ENCODE peak calls at places on chromosomes 7 and 10, in seven cellular contexts. G, L, Z, M, H, B and V are unnamed samples.

GRCh38 chr10:84845628-84846261 is 517.4 kb downstream of the CCSER2 start:
- DNase-seq in G (no peak), L (peak), Z (no peak), M (no peak), H (no peak), B (peak), V (no peak)

GRCh38 chr10:16519250-16519907 is 2.3 kb downstream of the C1QL3 start:
- DNase-seq in G (no peak), L (no peak), Z (no peak), M (no peak), H (no peak), B (no peak), V (no peak)

GRCh38 chr7:24781106-24781505 is 23.8 kb upstream of the GSDME start:
- DNase-seq in G (no peak), L (no peak), Z (no peak), M (no peak), H (no peak), B (no peak), V (no peak)

GRCh38 chr10:111113961-111114830 is 37.4 kb downstream of the ADRA2A start:
- DNase-seq in G (no peak), L (no peak), Z (no peak), M (no peak), H (peak), B (no peak), V (no peak)

GRCh38 chr7:106484562-106484961 is 176.4 kb downstream of the CCDC71L start:
- DNase-seq in G (peak), L (no peak), Z (no peak), M (no peak), H (peak), B (no peak), V (no peak)

GRCh38 chr7:16785316-16785715 is 19.5 kb downstream of the AGR2 start:
- DNase-seq in G (no peak), L (no peak), Z (no peak), M (no peak), H (no peak), B (no peak), V (no peak)

GRCh38 chr7:28207486-28208158 is 27.0 kb upstream of the JAZF1 start:
- DNase-seq in G (no peak), L (no peak), Z (no peak), M (no peak), H (no peak), B (no peak), V (no peak)

GRCh38 chr7:95993420-95993819 is 221.1 kb downstream of the DYNC1I1 start:
- DNase-seq in G (no peak), L (no peak), Z (no peak), M (no peak), H (no peak), B (no peak), V (no peak)

GRCh38 chr7:87471430-87471829 is 4.0 kb downstream of the ABCB4 start:
- DNase-seq in G (no peak), L (no peak), Z (no peak), M (no peak), H (no peak), B (no peak), V (no peak)

GRCh38 chr10:79111427-79111826 is 42.7 kb downstream of the ZMIZ1 start:
- DNase-seq in G (peak), L (peak), Z (no peak), M (no peak), H (no peak), B (no peak), V (no peak)

GRCh38 chr10:50855015-50855414 is 30.4 kb downstream of the A1CF start:
- DNase-seq in G (no peak), L (no peak), Z (no peak), M (no peak), H (no peak), B (no peak), V (no peak)

GRCh38 chr10:84329094-84329611 is 764 bp downstream of the CCSER2 start:
- DNase-seq in G (peak), L (peak), Z (peak), M (peak), H (no peak), B (no peak), V (no peak)

GRCh38 chr10:96377816-96378294 is 19.1 kb upstream of the OPALIN start:
- DNase-seq in G (no peak), L (peak), Z (peak), M (peak), H (no peak), B (no peak), V (no peak)

GRCh38 chr10:73493781-73494180 is 2.0 kb downstream of the PPP3CB start:
- DNase-seq in G (peak), L (no peak), Z (no peak), M (no peak), H (no peak), B (no peak), V (no peak)

GRCh38 chr7:51060536-51060935 is 256.1 kb downstream of the COBL start:
- DNase-seq in G (no peak), L (no peak), Z (no peak), M (no peak), H (no peak), B (no peak), V (no peak)

GRCh38 chr10:104337527-104337984 is 709 bp downstream of the ITPRIP start:
- DNase-seq in G (peak), L (no peak), Z (peak), M (peak), H (no peak), B (no peak), V (peak)

GRCh38 chr10:35876248-35876647 is 234.2 kb upstream of the FZD8 start:
- DNase-seq in G (peak), L (no peak), Z (no peak), M (no peak), H (no peak), B (no peak), V (no peak)

GRCh38 chr10:97080051-97080776 is 105.5 kb downstream of the SLIT1 start:
- DNase-seq in G (no peak), L (no peak), Z (no peak), M (no peak), H (no peak), B (no peak), V (no peak)

GRCh38 chr7:98982686-98983085 is 104.4 kb downstream of the TRRAP start:
- DNase-seq in G (no peak), L (no peak), Z (no peak), M (no peak), H (no peak), B (no peak), V (no peak)

GRCh38 chr10:102657984-102658724 is 13.9 kb downstream of the TRIM8 start:
- DNase-seq in G (peak), L (no peak), Z (no peak), M (peak), H (peak), B (no peak), V (no peak)

GRCh38 chr7:17991866-17992648 is 35.6 kb downstream of the PRPS1L1 start:
- DNase-seq in G (no peak), L (no peak), Z (no peak), M (peak), H (no peak), B (no peak), V (peak)

GRCh38 chr10:77673086-77673485 is 35.5 kb upstream of the KCNMA1 start:
- DNase-seq in G (peak), L (no peak), Z (peak), M (no peak), H (no peak), B (no peak), V (no peak)

DNA sequence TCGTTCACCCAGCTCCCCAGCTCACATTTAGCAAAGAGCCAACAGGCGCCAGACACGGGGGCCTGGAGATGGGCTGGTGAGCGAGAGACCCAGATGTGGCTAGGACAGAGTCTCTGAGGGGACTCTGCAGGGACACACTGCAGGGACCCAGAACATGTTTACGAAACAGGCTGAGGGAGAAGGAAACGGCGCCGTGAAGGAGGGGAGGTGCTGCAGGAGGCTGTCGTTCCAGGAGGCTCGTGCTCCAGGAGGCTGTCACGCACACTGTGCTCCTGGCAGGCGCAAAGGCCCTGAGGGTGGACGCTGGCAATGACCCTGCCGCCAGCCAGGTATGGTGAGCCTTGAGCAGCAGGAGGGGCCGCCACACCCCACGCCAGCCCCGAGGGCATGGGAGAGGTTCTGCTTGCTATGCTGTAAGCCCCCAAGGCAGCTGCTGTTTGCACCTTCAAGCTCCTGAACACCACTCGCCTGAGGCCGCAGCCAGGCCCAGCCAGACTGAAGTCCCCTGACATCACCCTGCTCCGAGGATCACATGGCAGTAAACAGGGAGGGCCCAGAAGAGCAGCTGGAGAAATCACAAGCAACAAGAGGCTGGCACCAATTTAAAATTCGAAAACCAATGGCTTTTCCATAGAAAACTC is 27.3 kb downstream of the ADAP1 start:
- DNase-seq in G (no peak), L (peak), Z (no peak), M (peak), H (peak), B (no peak), V (no peak)
- TF ChIP-seq POLR2A in G (no peak), L (no peak), Z (no peak), M (no peak), H (no peak), B (no peak), V (no peak)

GRCh38 chr10:113169111-113169510 is 219.1 kb downstream of the TCF7L2 start:
- DNase-seq in G (no peak), L (no peak), Z (no peak), M (no peak), H (no peak), B (no peak), V (no peak)
- TF ChIP-seq POLR2A in G (no peak), L (no peak), Z (no peak), M (no peak), H (no peak), B (no peak), V (no peak)

DNA sequence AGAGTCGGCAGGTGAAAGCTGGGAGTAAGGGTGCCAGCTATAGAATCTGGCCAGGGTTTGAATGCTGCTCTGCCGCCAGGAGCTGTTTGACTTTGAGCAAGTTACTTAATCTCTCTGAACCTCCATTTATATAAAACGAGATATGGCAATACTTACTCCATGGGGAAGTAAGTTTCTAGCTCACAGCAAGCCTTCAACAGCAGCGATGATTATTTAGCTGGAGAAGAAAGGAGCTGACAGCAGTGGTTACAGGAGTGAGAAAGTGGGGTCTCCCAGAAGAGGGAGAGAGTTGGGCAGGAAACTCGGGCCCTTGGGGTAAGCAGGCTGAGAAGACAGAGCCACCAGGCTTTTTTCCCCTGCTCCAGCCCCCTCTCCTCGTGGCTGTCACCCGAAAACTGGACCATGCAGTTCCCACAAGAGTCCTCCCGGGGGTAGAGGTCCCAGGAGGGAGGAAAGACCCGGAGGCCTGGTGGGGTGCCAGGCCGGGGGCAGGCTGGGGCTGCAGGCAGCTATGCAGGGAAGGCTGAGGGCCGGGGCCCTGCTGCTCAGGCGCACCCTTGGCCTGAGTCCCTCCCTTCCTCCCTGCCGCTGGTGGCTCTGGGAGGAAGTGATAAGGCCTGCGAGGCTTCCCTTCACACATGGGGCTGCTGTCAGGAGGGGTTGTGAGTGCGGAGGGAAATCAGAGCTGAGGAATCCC is 3.5 kb downstream of the NOS3 start:
- DNase-seq in G (no peak), L (no peak), Z (peak), M (no peak), H (no peak), B (no peak), V (peak)
- TF ChIP-seq POLR2A in G (no peak), L (no peak), Z (peak), M (no peak), H (no peak), B (no peak), V (no peak)

GRCh38 chr7:44213206-44213871 is 12.6 kb downstream of the YKT6 start:
- DNase-seq in G (no peak), L (no peak), Z (no peak), M (no peak), H (no peak), B (no peak), V (no peak)
- TF ChIP-seq POLR2A in G (no peak), L (no peak), Z (no peak), M (no peak), H (no peak), B (no peak), V (no peak)

GRCh38 chr7:156082048-156082447 is 269.8 kb upstream of the SHH start:
- DNase-seq in G (no peak), L (no peak), Z (no peak), M (no peak), H (no peak), B (no peak), V (no peak)

GRCh38 chr7:156074982-156075615 is 262.8 kb upstream of the SHH start:
- DNase-seq in G (no peak), L (no peak), Z (peak), M (no peak), H (no peak), B (no peak), V (no peak)

GRCh38 chr7:156079156-156079555 is 266.9 kb upstream of the SHH start:
- DNase-seq in G (no peak), L (no peak), Z (no peak), M (no peak), H (no peak), B (no peak), V (no peak)

GRCh38 chr7:156080596-156080995 is 268.3 kb upstream of the SHH start:
- DNase-seq in G (no peak), L (no peak), Z (no peak), M (no peak), H (no peak), B (no peak), V (no peak)

DNA sequence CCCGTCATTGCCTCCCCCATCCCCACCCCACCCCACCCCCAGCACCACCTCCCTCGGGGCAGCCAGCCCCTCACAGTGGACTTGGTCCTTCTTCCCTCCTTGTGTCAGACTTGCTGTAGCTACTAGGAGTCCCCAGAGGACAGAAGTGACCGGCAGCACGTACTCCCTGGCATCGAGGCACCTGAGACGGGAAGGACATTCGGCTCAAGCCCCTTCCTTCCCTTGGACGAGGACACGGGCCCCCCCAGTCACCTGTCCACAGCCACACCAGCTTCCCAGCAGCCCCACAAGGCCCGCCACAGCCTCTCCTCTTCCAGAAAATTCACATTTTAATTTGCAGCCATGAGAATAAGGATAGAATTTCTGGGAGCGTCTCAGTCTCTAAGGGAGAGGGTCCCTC is 267.8 kb upstream of the SHH start:
- DNase-seq in G (no peak), L (no peak), Z (no peak), M (no peak), H (no peak), B (no peak), V (no peak)
- TF ChIP-seq POLR2A in G (no peak), L (no peak), Z (no peak), M (no peak), H (no peak), B (no peak), V (no peak)

GRCh38 chr10:100186253-100186780 is 488 bp upstream of the ERLIN1 start:
- DNase-seq in G (peak), L (no peak), Z (peak), M (peak), H (no peak), B (no peak), V (peak)

GRCh38 chr10:100183482-100183881 is 2.3 kb downstream of the ERLIN1 start:
- DNase-seq in G (peak), L (peak), Z (no peak), M (peak), H (no peak), B (no peak), V (peak)

GRCh38 chr10:100184426-100185219 is 1.2 kb downstream of the ERLIN1 start:
- DNase-seq in G (peak), L (peak), Z (peak), M (no peak), H (no peak), B (peak), V (peak)

GRCh38 chr10:100186813-100187212 is 984 bp upstream of the ERLIN1 start:
- DNase-seq in G (no peak), L (no peak), Z (peak), M (no peak), H (no peak), B (peak), V (peak)

DNA sequence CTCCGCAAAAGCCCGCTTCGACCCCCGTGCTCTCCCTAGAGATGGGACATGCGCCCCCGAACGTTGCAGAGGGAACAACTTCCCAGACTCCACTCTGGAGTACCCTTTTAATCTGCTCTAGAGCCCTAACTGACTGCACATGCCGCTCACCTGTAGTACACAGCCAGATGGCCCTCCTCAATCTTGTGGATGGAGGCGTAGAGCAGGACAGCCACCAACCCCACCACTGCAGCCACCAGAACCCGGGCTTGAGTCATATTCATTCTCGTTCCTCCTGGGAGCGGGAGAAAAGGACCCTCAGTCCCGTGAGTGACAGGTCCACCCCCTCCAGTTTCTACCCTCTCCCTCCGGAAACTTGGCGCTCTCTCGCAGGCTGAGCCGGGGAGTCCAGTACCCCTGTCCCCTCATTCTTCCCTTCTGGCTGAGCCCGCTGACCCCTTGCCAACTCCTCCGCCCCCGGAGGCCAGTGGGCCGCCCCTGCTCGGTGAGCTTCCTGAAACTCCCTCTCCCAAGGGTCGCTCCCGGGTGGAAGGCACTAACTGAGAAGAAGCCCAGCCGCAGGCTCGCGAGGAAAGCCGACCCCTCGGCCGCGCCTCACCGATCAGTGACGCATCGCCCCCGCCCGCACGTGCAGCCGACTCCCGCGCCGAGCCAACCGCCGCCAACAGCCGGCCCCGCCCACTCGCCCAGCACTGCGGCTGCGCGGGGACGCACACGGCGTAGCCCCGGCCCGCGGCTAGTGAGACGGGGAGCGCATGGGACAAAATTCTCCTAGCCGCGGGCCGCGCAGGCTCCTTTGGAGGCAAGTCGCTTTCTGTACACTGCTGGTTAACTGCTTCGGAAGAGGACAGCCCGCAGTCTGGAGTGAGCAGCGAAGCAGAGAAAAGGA is at the start of gene ERLIN1:
- DNase-seq in G (peak), L (peak), Z (peak), M (peak), H (peak), B (peak), V (peak)
- TF ChIP-seq POLR2A in G (peak), L (peak), Z (peak), M (peak), H (no peak), B (peak), V (peak)

DNA sequence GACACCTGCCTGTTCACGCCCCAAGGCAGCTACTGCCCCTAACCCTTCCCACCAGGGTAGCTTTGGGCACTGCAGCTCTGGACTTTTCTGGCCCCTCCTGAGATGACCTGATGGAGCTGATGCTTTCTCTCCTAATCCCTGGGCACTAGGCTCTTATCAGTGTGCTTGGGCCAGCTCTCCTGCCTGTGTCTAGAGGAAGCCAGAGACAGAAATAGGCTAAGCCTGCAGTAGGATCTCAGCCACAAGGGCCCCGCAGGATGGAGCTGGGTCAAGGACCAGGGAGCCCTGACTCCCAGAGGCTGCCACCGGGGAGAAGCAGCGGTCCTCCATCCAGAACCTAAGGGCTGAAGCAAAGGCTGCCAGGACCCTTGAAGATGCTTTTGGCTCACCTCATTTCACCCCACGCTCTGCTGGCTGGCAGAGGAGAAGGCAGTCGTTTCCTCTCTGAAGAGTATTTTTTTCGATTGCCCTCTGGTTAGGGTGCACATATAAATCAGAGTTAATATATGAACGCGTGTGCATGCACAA is 580.8 kb downstream of the GALNT17 start:
- DNase-seq in G (no peak), L (no peak), Z (no peak), M (no peak), H (no peak), B (no peak), V (no peak)
- TF ChIP-seq POLR2A in G (no peak), L (no peak), Z (no peak), M (no peak), H (no peak), B (no peak), V (no peak)